ENCODE peak calls at places on chromosome 1, in four cellular contexts. M, J, K and V are unnamed samples.

GRCh38 chr1:55586771-55587170 is 371.6 kb upstream of the USP24 start:
- DNase-seq in M (no peak), K (no peak), J (no peak), V (no peak)

GRCh38 chr1:193042766-193043691 is 16.1 kb downstream of the UCHL5 start:
- DNase-seq in J (no peak), K (no peak), M (no peak), V (no peak)

GRCh38 chr1:248807067-248807737 is 18.5 kb downstream of the SH3BP5L start:
- DNase-seq in K (peak; percentile 55), M (peak; percentile 48), J (peak; percentile 46), V (peak; percentile 46)

GRCh38 chr1:15833069-15833679 is 14.3 kb upstream of the SPEN start:
- DNase-seq in J (peak; percentile 81), M (no peak), K (peak; percentile 78), V (peak; percentile 91)

GRCh38 chr1:166911624-166912023 is 35.6 kb upstream of the TADA1 start:
- DNase-seq in J (no peak), K (no peak), M (no peak), V (no peak)

GRCh38 chr1:27296773-27297214 is 25.2 kb upstream of the TMEM222 start:
- DNase-seq in K (peak; percentile 37), M (peak; percentile 70), J (peak; percentile 58), V (peak; percentile 61)

GRCh38 chr1:81689531-81689941 is 111.2 kb upstream of the ADGRL2 start:
- DNase-seq in M (peak; percentile 79), K (no peak), J (peak; percentile 84), V (peak; percentile 79)

GRCh38 chr1:168225476-168226190 is at the start of gene SFT2D2:
- DNase-seq in J (peak; percentile 67), K (peak; percentile 84), M (peak; percentile 74), V (peak; percentile 67)

GRCh38 chr1:51203121-51203873 is 32.8 kb upstream of the RNF11 start:
- DNase-seq in J (no peak), M (no peak), K (no peak), V (no peak)

GRCh38 chr1:163250382-163250974 is 47.8 kb upstream of the RGS5 start:
- DNase-seq in J (no peak), M (no peak), K (no peak), V (no peak)

GRCh38 chr1:220301630-220302029 is 29.4 kb upstream of the RAB3GAP2 start:
- DNase-seq in K (no peak), J (no peak), M (no peak), V (no peak)

GRCh38 chr1:192887426-192887825 is 78.6 kb downstream of the RGS2 start:
- DNase-seq in J (no peak), K (no peak), M (no peak), V (no peak)

GRCh38 chr1:93446837-93447451 is 974 bp upstream of the FNBP1L start:
- DNase-seq in J (no peak), M (no peak), K (peak; percentile 26), V (no peak)

GRCh38 chr1:236416165-236416564 is 22.1 kb downstream of the EDARADD start:
- DNase-seq in M (no peak), J (no peak), K (no peak), V (no peak)

GRCh38 chr1:161119379-161120061 is 1.6 kb downstream of the NIT1 start:
- DNase-seq in K (peak; percentile 89), J (peak; percentile 69), M (peak; percentile 93), V (peak; percentile 84)

GRCh38 chr1:224433671-224434446 is 738 bp downstream of the WDR26 start:
- DNase-seq in K (no peak), J (peak; percentile 13), M (peak; percentile 22), V (peak; percentile 26)

GRCh38 chr1:37394574-37395464 is 79.6 kb upstream of the ZC3H12A start:
- DNase-seq in M (no peak), J (no peak), K (peak; percentile 28), V (no peak)

GRCh38 chr1:205312866-205313680 is 8.5 kb downstream of the NUAK2 start:
- DNase-seq in J (no peak), K (no peak), M (no peak), V (no peak)

GRCh38 chr1:201468844-201469644 is at the start of gene PHLDA3:
- DNase-seq in K (peak; percentile 78), M (peak; percentile 95), J (peak; percentile 93), V (peak; percentile 94)

GRCh38 chr1:119327066-119327435 is 41.5 kb upstream of the HAO2 start:
- DNase-seq in J (no peak), K (no peak), M (no peak), V (peak; percentile 7)
- H3K4me3 ChIP-seq in J (peak overlapping the region; percentile 42), K (no peak overlapping the region), M (peak overlapping the region; percentile 46), V (peak overlapping the region; percentile 39)

DNA sequence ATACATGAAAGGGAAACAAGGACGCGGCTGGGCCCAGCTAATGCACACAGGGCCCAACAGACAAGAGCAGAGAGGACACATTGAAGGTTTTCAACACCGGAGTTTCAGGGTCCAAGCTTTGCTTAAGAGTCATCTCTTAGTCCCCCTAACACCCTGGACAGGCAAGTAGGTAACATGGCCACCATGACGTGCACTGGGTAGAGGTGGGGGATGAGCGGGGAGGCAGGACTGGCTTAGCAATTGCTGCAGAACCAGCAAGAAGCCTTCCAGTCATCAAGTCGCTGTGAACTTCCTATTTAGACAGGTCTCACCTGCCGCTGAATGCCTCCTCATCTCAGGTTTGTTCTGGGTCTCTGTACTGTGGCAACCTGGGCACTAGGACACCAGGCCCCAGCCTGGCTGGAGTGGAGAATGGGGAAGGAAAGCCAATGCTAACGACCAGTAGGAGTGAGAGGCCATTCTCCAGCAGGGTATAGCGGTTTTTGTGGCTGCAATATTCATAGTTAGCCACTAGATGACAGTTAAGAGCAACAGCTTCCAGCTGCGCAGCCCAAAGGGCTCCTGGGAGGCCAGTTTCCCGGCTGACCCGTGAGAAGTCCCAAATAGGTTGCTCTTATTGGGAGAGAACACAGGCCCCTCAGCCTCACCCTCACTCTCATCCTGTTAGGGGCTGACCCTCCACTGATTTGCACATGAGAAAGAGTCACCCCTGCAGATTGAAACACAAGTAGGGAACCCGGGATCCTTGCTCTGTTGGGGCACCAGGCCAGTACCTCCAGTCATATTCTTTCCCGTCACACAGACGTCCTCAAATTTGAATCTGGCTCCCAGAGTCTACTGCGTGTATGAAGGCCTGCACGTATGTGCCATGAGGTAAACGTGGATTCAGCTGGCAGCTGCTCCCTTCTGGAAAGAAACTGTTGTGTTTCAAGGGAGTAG is 6.0 kb upstream of the PIGC start:
- DNase-seq in K (peak; percentile 85), M (peak; percentile 74), J (peak; percentile 54), V (peak; percentile 61)
- H3K4me3 ChIP-seq in K (no peak overlapping the region), M (no peak overlapping the region), J (no peak overlapping the region), V (no peak overlapping the region)

GRCh38 chr1:8925960-8926359 is 19.7 kb upstream of the CA6 start:
- DNase-seq in M (no peak), K (no peak), J (no peak), V (no peak)

GRCh38 chr1:8926707-8927694 is 18.7 kb upstream of the CA6 start:
- DNase-seq in K (no peak), M (no peak), J (no peak), V (no peak)

GRCh38 chr1:8922962-8923361 is 22.7 kb upstream of the CA6 start:
- DNase-seq in K (no peak), J (no peak), M (no peak), V (no peak)

DNA sequence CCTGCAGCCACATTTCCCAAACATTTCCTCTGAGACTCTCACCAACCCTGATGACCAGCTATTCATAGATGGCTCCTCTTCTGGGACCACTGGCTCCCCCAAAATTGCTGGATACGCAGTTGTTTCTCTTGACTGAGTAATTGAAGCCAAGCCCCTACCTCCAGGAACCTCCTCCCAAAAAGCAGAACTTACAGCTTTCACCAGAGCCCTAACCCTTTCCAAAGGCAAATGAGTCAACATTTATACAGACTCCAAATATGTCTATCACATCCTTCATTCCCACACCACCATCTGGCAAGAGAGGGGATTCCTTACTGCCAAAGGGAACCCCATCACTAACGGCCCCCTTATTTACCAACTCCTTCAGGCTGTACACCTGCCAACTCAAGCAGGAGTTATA is 20.3 kb upstream of the CA6 start:
- DNase-seq in K (no peak), M (no peak), J (no peak), V (no peak)
- H3K4me3 ChIP-seq in K (no peak overlapping the region), M (no peak overlapping the region), J (no peak overlapping the region), V (no peak overlapping the region)

DNA sequence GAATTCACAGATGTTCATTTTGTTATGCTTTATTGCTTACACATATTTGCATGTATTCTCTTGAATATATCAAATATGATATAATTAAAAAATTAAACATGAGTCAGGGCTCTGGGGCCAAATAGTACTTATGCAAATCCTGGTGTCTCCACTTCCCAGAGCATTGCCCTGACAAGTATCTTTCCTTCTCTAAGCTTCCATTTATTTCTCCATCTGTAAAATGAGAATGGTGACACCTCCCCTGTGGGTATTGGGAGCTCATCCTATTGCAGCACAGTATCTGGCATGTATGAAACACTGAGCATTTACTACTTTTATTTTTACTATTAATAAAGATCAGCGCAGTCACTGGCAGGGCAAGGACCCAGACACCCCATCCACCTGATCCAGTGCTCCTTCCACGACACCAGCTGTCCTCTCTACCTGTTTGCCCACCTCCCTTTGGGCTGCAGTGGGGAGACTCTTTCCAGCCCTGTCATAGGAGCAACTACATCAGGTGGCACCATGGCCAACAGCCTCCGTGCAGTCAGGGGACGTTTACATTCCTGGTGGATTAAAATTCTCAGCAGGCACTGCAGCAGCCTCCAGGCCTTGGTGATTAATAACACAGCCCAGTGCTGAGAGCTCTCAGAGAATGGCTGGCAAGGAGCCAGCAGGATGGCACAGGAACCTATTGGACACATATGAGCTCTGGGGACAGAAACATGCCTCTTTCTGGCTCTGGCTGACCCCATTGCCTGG is 113.0 kb downstream of the DMRTB1 start:
- DNase-seq in M (peak; percentile 58), K (peak; percentile 33), J (peak; percentile 72), V (peak; percentile 50)
- H3K4me3 ChIP-seq in M (no peak overlapping the region), K (no peak overlapping the region), J (no peak overlapping the region), V (no peak overlapping the region)

DNA sequence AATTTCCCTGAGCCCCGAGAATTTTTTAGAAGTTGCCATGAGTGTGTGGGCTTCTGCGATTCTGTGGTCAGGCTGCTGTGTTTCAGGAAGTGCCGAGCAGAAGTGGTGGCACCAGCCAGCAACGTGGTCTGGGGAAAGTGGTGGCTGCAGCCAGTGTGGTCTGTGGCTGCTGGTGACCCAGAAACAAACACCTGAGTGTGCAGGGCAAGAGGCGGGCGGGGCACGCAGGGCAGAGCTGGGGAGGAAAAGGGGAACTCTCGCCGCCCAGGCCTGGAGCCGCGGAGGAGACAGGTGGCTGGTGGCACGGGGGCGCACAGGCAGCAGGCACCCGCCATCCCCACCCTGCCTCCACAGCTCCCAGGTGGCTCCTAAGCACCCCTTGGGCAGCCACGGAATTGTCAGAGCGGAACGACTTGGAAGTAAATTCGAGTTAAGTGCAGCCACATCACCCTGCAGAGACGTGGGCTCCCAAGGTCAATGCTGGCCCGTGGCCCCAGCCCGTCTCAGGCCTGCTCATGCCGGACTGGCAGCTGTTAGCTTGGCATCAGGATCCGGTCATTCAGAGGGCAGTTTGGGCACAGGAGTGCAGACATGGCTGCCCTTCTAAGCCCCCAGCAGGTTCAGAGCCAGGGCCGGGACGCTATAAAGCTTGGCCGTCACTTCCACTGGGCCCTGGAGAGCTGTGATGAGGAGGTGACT is 25.1 kb downstream of the PRDM16 start:
- DNase-seq in K (no peak), J (no peak), M (no peak), V (no peak)
- H3K4me3 ChIP-seq in K (no peak overlapping the region), J (no peak overlapping the region), M (no peak overlapping the region), V (no peak overlapping the region)